ENCODE peak calls at places on chromosomes 16 and 17, in seven cellular contexts. E is H1, D is left ventricle myocardium inferior, L is Panc1, K is A549, Y is fibroblast of lung, Q is cardiac muscle cell. G is an unnamed sample.
A peak's percentile ranks its signal among the peaks of the same experiment; 100 is the strongest.

GRCh38 chr17:29663155-29663554 is 40.4 kb upstream of the CORO6 start:
- DNase-seq in E (no peak), D (no peak), L (no peak), K (no peak), Y (peak; percentile 44), Q (peak; percentile 68), G (no peak)

GRCh38 chr17:80891096-80892018 is 100.3 kb upstream of the CHMP6 start:
- DNase-seq in E (no peak), D (no peak), L (peak; percentile 53), K (peak; percentile 91), Y (peak; percentile 68), Q (no peak), G (no peak)

GRCh38 chr17:12620200-12620720 is 45.4 kb upstream of the MYOCD start:
- DNase-seq in E (no peak), D (no peak), L (no peak), K (no peak), Y (peak; percentile 66), Q (no peak), G (no peak)

GRCh38 chr17:47802341-47803022 is 19.1 kb downstream of the OSBPL7 start:
- DNase-seq in E (no peak), D (no peak), L (peak; percentile 30), K (peak; percentile 92), Y (peak; percentile 39), Q (peak; percentile 70), G (no peak)

GRCh38 chr16:75286996-75287395 is 35.6 kb upstream of the BCAR1 start:
- DNase-seq in E (no peak), D (no peak), L (no peak), K (no peak), Y (no peak), Q (no peak), G (no peak)

GRCh38 chr16:14458576-14458975 is 171.5 kb downstream of the PARN start:
- DNase-seq in E (no peak), D (no peak), L (no peak), K (no peak), Y (no peak), Q (peak; percentile 21), G (no peak)

GRCh38 chr16:9820481-9821246 is 361.6 kb downstream of the GRIN2A start:
- DNase-seq in E (peak; percentile 62), D (no peak), L (no peak), K (no peak), Y (no peak), Q (peak; percentile 24), G (no peak)

GRCh38 chr17:39376434-39376833 is 25.0 kb downstream of the FBXL20 start:
- DNase-seq in E (no peak), D (no peak), L (no peak), K (no peak), Y (no peak), Q (no peak), G (no peak)

GRCh38 chr17:81309140-81309858 is 14.2 kb upstream of the SLC38A10 start:
- DNase-seq in E (no peak), D (peak; percentile 93), L (no peak), K (peak; percentile 99), Y (peak; percentile 74), Q (peak; percentile 79), G (peak; percentile 35)

GRCh38 chr17:5437721-5438317 is 1.1 kb downstream of the C1QBP start:
- DNase-seq in E (no peak), D (no peak), L (no peak), K (no peak), Y (no peak), Q (no peak), G (no peak)

GRCh38 chr16:89185062-89185751 is 13.7 kb downstream of the CDH15 start:
- DNase-seq in E (no peak), D (no peak), L (no peak), K (no peak), Y (no peak), Q (no peak), G (no peak)

GRCh38 chr16:51592535-51592934 is 441.5 kb upstream of the SALL1 start:
- DNase-seq in E (no peak), D (no peak), L (no peak), K (no peak), Y (no peak), Q (no peak), G (no peak)

GRCh38 chr16:89442990-89443726 is 47.2 kb downstream of the ANKRD11 start:
- DNase-seq in E (no peak), D (no peak), L (no peak), K (peak; percentile 85), Y (peak; percentile 77), Q (peak; percentile 75), G (no peak)

GRCh38 chr17:65388911-65389310 is 172.5 kb downstream of the AXIN2 start:
- DNase-seq in E (no peak), D (no peak), L (no peak), K (no peak), Y (no peak), Q (no peak), G (no peak)

GRCh38 chr16:88775825-88776224 is 9.2 kb downstream of the PIEZO1 start:
- DNase-seq in E (no peak), D (no peak), L (no peak), K (no peak), Y (no peak), Q (no peak), G (no peak)

GRCh38 chr16:56758930-56759329 is 29.0 kb downstream of the NUP93 start:
- DNase-seq in E (no peak), D (no peak), L (no peak), K (no peak), Y (no peak), Q (no peak), G (no peak)

GRCh38 chr17:3551189-3551588 is 6.4 kb downstream of the TRPV3 start:
- DNase-seq in E (no peak), D (no peak), L (no peak), K (no peak), Y (no peak), Q (no peak), G (no peak)

GRCh38 chr17:60747069-60747808 is 69.6 kb downstream of the BCAS3 start:
- DNase-seq in E (peak; percentile 7), D (no peak), L (no peak), K (no peak), Y (no peak), Q (no peak), G (no peak)

GRCh38 chr17:10088444-10088843 is 110.0 kb downstream of the GAS7 start:
- DNase-seq in E (no peak), D (no peak), L (no peak), K (no peak), Y (no peak), Q (no peak), G (no peak)

DNA sequence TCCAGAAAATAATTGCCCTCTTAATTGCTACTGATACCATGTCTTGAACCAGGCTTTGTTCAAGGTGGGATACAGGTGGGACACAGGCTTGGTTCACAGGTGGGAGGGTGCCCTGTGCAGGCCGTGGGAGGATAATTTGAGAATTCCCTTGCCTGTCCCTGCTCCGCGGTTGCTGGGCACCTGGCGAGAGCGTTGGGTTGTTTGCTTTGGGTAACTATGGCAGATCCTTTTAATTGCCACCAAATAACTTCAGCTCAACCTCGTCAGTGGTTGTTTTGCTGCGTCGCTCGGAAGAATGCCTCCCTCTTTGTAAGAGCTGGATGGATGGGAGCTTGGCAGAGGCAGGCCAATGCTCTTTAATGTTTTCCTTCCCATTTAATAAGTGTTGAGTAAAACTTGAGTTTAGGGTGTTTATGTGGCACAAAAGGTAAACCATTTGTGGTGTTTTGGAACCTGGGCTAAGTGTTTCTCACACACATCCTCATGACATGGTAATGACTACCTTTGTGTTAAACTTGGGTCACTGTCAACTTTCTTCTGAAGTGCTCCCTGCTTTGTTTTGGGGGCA is 202.5 kb downstream of the MSI2 start:
- DNase-seq in E (no peak), D (no peak), L (no peak), K (no peak), Y (no peak), Q (no peak), G (no peak)
- H3K27ac ChIP-seq in E (no peak overlapping the region), D (no peak overlapping the region), L (no peak overlapping the region), K (peak overlapping the region; percentile 78), Y (no peak overlapping the region), Q (no peak overlapping the region), G (no peak overlapping the region)

GRCh38 chr16:68915561-68915960 is 72.2 kb downstream of the TANGO6 start:
- DNase-seq in E (no peak), D (no peak), L (no peak), K (no peak), Y (no peak), Q (no peak), G (no peak)
- H3K27ac ChIP-seq in E (no peak overlapping the region), D (no peak overlapping the region), L (no peak overlapping the region), K (no peak overlapping the region), Y (no peak overlapping the region), Q (no peak overlapping the region), G (no peak overlapping the region)

GRCh38 chr16:87241135-87241771 is 75.9 kb downstream of the C16orf95 start:
- DNase-seq in E (no peak), D (no peak), L (no peak), K (no peak), Y (no peak), Q (no peak), G (no peak)
- H3K27ac ChIP-seq in E (no peak overlapping the region), D (no peak overlapping the region), L (no peak overlapping the region), K (no peak overlapping the region), Y (no peak overlapping the region), Q (no peak overlapping the region), G (no peak overlapping the region)

GRCh38 chr17:2083613-2084128 is 28.8 kb downstream of the HIC1 start:
- DNase-seq in E (no peak), D (no peak), L (no peak), K (no peak), Y (no peak), Q (peak; percentile 87), G (no peak)

GRCh38 chr17:2086306-2086705 is 31.4 kb downstream of the HIC1 start:
- DNase-seq in E (no peak), D (no peak), L (no peak), K (no peak), Y (no peak), Q (no peak), G (no peak)

GRCh38 chr17:2085648-2085949 is 30.7 kb downstream of the HIC1 start:
- DNase-seq in E (no peak), D (peak; percentile 76), L (no peak), K (no peak), Y (peak; percentile 68), Q (no peak), G (no peak)

GRCh38 chr17:2084129-2084765 is 29.3 kb downstream of the HIC1 start:
- DNase-seq in E (no peak), D (peak; percentile 71), L (no peak), K (no peak), Y (peak; percentile 84), Q (no peak), G (no peak)

DNA sequence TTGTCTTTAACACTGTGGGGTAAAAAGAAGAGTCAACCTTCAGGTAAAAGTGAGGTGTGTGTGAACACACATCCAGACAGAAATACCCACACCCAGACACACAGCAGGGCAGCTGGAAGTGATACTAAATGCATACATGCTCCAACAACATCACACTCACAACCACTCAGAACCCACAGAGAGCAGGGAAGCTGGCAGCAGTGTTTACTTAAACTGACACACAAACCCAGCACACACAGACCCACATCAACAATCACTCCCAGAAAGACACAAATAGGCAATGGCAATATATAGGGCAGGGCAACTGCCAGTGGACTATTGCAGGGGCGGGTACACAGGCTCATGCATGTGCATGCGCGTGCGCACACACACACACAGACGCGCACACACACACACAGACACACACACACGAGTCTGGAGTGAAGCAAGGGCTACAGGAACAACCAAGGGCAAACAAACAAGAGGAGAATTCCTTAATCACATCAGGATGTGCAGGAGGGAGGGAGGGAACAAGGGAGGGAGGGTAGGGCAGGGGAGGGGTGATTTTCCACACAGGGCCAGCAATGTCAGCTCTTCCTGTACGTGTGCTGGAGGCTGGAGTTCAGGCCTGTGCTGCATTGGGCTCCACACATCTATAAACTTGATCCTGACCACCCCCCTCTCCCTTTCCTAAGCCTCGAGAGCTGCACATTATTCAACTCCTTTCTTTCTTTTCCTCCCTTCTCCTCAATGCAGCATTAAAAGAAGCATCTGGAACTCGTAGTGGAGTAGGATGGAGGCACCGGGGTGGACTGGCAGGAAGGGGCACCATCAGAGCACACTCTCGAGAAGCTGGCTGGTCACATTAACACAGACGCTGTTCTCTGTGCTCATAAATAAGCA is 30.1 kb downstream of the HIC1 start:
- DNase-seq in E (no peak), D (no peak), L (no peak), K (no peak), Y (peak; percentile 94), Q (no peak), G (no peak)
- H3K27ac ChIP-seq in E (no peak overlapping the region), D (peak overlapping the region; percentile 93), L (no peak overlapping the region), K (peak overlapping the region; percentile 16), Y (peak overlapping the region; percentile 76), Q (peak overlapping the region; percentile 96), G (peak overlapping the region; percentile 53)

G was measured in substantia nigra.